ENCODE peak calls at places on chromosomes 3 and 15, in six cellular contexts. E is BJ, Z is WTC11, Y is cardiac muscle cell, R is gastrocnemius medialis, W is RWPE1. B is an unnamed sample.

GRCh38 chr3:188296761-188297689 is 143.1 kb downstream of the LPP start:
- DNase-seq in Y (peak), Z (no peak), E (peak), W (peak), R (no peak), B (no peak)

GRCh38 chr3:53379898-53380297 is 32.6 kb upstream of the DCP1A start:
- DNase-seq in W (no peak), E (no peak), Y (no peak), Z (no peak), R (no peak), B (no peak)

GRCh38 chr3:159378391-159378790 is 576.5 kb downstream of the MFSD1 start:
- DNase-seq in E (no peak), R (no peak), W (no peak), Y (no peak), Z (no peak), B (no peak)

GRCh38 chr3:185606191-185606590 is 20.1 kb downstream of the SENP2 start:
- DNase-seq in Y (no peak), Z (no peak), E (no peak), R (no peak), W (no peak), B (no peak)

GRCh38 chr3:161342629-161343028 is 28.7 kb downstream of the SPTSSB start:
- DNase-seq in R (no peak), Z (no peak), E (no peak), Y (no peak), W (no peak), B (no peak)

GRCh38 chr3:117920240-117920923 is 1114.3 kb downstream of the IGSF11 start:
- DNase-seq in W (no peak), Y (no peak), R (no peak), E (no peak), Z (no peak), B (no peak)

GRCh38 chr3:184480831-184481230 is 80.8 kb upstream of the EPHB3 start:
- DNase-seq in Y (no peak), E (no peak), W (no peak), R (no peak), Z (no peak), B (no peak)

GRCh38 chr3:156654834-156655233 is 19.6 kb upstream of the TIPARP start:
- DNase-seq in Y (no peak), E (no peak), R (no peak), W (no peak), Z (no peak), B (no peak)

GRCh38 chr15:84955089-84955848 is 26.4 kb upstream of the PDE8A start:
- DNase-seq in E (no peak), Y (peak), R (peak), Z (peak), W (peak), B (peak)

GRCh38 chr3:3772920-3773319 is 26.3 kb upstream of the LRRN1 start:
- DNase-seq in E (no peak), R (no peak), W (no peak), Z (no peak), Y (no peak), B (no peak)

DNA sequence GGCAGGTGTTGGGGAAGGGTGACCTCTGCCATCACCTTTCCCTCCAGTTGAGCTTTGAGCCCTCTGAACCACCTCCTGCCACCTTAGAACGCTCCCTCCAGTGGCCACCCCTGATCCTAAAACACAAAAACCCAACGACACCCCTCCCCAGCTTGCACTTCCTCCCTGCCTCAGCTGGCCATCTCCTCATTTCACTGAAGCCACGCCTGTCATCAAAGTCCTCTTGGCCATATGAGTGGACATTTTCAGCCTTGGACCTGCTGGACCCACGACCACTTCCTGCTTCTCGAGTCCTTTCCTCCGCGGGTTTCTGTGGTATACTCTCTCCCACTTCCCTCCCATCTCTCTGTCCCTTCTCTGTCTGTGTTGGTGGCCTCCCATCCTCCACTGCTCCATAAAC is 48.5 kb upstream of the NR2C2 start:
- DNase-seq in Y (no peak), E (no peak), Z (no peak), R (no peak), W (no peak), B (no peak)
- TF ChIP-seq CTCF in Y (no peak), E (no peak), Z (no peak), R (no peak), W (no peak), B (no peak)

GRCh38 chr3:164397462-164397861 is 680.8 kb downstream of the SI start:
- DNase-seq in Y (no peak), R (no peak), E (no peak), Z (no peak), W (no peak), B (no peak)

GRCh38 chr3:164390046-164390445 is 688.2 kb downstream of the SI start:
- DNase-seq in E (no peak), Z (no peak), R (no peak), Y (no peak), W (no peak), B (no peak)

GRCh38 chr3:164387236-164387635 is 691.1 kb downstream of the SI start:
- DNase-seq in Y (no peak), R (no peak), E (no peak), Z (no peak), W (no peak), B (no peak)

DNA sequence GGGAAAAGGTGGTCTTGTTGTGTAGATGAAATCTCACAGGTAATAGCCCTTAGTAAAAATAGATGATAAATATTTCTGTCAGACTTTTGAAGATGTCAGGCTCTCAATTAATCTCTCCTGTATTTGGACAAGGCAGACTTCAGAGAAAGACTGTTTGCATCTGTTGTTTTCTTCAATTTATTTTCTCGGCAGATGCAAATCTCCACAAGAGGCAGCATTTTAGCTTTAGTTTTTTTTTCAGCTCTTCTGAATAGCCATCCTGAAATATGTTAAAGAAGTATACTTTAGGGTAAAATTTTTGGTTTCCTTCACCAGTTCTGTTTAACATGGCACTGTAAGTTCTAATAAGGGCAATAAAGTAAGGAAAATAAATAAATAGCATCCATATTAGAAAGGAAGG is 685.1 kb downstream of the SI start:
- DNase-seq in W (no peak), E (no peak), R (no peak), Y (no peak), Z (no peak), B (no peak)
- TF ChIP-seq CTCF in W (no peak), E (no peak), R (no peak), Y (no peak), Z (no peak), B (no peak)

DNA sequence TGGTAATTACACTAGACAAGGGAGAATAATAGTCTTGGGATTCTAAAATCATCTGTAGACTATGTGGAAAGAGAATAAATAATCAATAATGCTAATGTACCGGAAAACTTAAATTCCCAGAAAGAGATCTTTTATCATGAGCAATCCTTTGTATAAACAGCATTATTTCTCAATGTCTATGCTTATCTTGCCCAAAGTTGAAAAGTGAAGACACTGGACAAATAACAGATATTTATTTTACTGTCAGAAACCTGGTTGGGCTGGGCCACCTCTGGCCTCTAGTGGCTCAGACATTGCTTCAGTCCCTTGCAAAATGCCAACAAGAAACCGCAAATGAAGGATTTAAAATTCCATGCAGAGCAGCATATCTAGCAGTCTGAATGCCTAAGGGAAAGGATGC is 409.9 kb downstream of the FHIT start:
- DNase-seq in R (no peak), E (no peak), Y (peak), W (no peak), Z (no peak), B (no peak)
- TF ChIP-seq CTCF in R (no peak), E (no peak), Y (no peak), W (no peak), Z (no peak), B (no peak)

DNA sequence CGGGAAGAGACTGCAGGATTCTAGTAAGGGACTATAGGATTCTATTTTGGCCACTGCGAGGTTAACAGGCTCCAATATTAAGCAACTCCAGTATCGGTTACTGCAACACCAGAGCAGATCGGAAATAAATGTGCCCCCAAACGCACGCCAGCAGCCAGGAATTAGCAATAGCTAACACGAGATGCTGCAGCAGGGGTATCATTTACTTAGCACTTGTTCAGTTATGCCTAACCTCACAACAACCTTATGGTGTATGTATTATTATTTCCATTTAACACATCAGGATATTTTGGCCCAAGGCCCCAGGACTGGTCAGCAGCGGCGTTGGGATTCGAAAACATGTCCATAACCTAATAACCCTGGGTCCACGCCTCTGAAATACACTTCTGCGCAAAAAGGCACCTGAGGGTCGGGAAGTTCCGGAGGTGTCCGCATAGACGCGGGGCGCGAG is 795 bp downstream of the PIK3CB start:
- DNase-seq in E (no peak), Z (no peak), Y (peak), W (peak), R (peak), B (no peak)
- TF ChIP-seq CTCF in E (no peak), Z (no peak), Y (no peak), W (no peak), R (no peak), B (no peak)

GRCh38 chr3:39103324-39103693 is 4.1 kb downstream of the GORASP1 start:
- DNase-seq in Z (no peak), E (no peak), R (no peak), Y (no peak), W (no peak), B (no peak)
- TF ChIP-seq CTCF in Z (no peak), E (no peak), R (no peak), Y (peak), W (no peak), B (peak)

GRCh38 chr3:126266291-126266840 is 86.0 kb upstream of the ALDH1L1 start:
- DNase-seq in W (no peak), E (no peak), Y (peak), R (peak), Z (peak), B (no peak)

GRCh38 chr3:126263971-126264370 is 83.6 kb upstream of the ALDH1L1 start:
- DNase-seq in W (no peak), Y (no peak), E (no peak), Z (no peak), R (no peak), B (no peak)

GRCh38 chr3:126263539-126263938 is 83.2 kb upstream of the ALDH1L1 start:
- DNase-seq in Z (no peak), E (no peak), R (no peak), W (no peak), Y (no peak), B (no peak)

GRCh38 chr3:126264381-126264780 is 84.0 kb upstream of the ALDH1L1 start:
- DNase-seq in W (no peak), E (no peak), Z (no peak), Y (no peak), R (no peak), B (no peak)

DNA sequence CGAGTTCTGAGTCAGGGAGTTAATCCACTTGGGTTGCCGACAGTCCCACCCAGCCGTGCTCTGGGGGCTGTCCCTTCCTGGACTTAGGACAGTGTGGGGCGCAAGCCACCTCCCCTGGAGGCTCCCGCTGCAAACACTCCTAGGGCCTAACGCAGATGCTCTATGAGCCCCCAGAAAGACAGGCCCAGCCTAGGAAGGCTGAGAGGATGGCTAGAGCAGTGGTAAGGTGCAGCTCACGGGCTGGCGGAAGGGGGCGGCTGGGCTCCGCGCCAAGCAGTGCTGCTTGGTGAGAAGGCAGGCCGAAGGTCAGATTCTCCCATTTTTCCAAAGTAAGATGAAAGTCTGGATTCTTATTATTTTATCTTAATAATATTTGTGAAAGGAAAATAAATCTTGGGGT is 84.6 kb upstream of the ALDH1L1 start:
- DNase-seq in E (no peak), Z (no peak), R (no peak), Y (no peak), W (no peak), B (no peak)
- TF ChIP-seq CTCF in E (no peak), Z (no peak), R (no peak), Y (no peak), W (no peak), B (no peak)

DNA sequence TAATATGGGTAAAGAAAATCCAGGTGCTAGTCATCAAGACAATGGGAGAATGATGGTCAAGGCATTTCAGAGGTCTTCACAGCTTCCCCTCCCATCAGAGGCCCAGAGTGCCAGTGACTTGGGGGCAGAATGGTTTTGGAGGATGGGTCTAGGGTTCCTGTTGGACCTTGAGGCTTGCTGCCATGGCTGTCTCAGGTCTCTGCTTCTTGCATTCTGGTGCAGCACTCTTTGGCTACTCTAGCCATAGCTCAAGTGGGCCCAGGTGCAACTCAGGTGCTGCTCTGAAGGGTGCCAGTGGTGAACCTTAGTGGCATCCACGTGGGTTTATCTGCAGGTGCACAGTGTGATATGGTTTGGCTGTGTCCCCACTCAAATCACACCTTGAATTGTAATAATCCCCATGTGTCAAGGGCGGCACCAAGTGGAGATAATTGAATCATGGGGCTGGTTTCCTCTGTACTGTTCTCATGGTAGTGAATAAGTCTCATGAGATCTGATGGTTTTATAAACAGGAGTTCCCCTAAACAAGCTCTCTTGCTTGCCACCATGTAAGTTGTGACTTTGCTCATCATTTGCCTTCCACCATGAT is 48.5 kb upstream of the PEX5L start:
- DNase-seq in W (no peak), R (no peak), Y (no peak), Z (no peak), E (no peak), B (no peak)
- TF ChIP-seq CTCF in W (no peak), R (no peak), Y (no peak), Z (no peak), E (no peak), B (no peak)

GRCh38 chr3:60337421-60337820 is 913.8 kb downstream of the FHIT start:
- DNase-seq in Y (no peak), E (no peak), W (no peak), R (no peak), Z (no peak), B (no peak)

GRCh38 chr3:60333710-60334109 is 917.5 kb downstream of the FHIT start:
- DNase-seq in E (no peak), R (no peak), Z (no peak), Y (no peak), W (no peak), B (no peak)

GRCh38 chr3:60336061-60336460 is 915.2 kb downstream of the FHIT start:
- DNase-seq in R (no peak), W (no peak), Y (no peak), E (no peak), Z (no peak), B (no peak)

DNA sequence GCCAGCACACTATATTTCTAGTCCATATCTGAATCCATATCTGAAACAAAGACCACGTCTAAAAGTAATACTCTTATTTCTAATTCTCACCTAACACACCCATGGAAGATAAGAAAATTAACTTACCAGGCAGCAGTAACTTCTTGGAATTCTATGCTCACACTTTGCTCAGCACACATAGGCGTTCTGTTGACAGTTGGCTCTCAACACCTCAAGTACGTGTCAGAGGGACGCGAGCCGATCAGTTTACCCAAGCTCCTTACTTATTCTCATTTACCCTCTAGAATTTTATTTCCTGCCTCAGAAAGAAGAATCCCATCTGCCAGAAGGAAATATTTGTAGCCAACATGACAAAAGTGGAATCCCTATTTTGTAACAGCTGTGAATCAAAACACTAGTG is 911.9 kb downstream of the FHIT start:
- DNase-seq in E (no peak), W (no peak), Y (no peak), Z (no peak), R (no peak), B (no peak)
- TF ChIP-seq CTCF in E (no peak), W (no peak), Y (no peak), Z (no peak), R (no peak), B (no peak)

GRCh38 chr3:146581877-146582508 is 23.2 kb downstream of the PLSCR5 start:
- DNase-seq in Z (no peak), W (peak), Y (peak), R (no peak), E (no peak), B (no peak)

GRCh38 chr3:146581080-146581601 is 24.0 kb downstream of the PLSCR5 start:
- DNase-seq in Z (no peak), R (no peak), Y (peak), E (no peak), W (no peak), B (no peak)

GRCh38 chr3:146574173-146574572 is 29.8 kb upstream of the PLSCR1 start:
- DNase-seq in E (no peak), Y (no peak), R (no peak), Z (no peak), W (no peak), B (no peak)

DNA sequence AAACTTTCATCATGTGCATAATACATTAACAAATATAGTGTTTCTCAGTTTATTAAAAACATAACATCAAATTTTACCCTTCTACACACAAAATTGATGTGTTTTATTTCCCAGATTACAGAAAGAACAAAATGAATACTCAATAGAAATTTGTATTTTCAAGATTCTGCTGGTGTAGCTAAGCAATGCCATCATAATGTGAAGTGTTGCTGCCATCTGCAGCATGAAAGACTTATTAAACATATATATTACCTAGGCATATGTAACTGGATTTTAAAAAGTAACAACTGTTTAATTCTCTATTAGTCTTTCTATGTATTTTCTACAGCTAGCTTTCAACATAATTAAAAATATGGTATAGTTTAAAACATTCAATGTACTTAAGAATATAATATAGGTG is 27.5 kb downstream of the PLSCR5 start:
- DNase-seq in Z (no peak), R (no peak), Y (peak), E (no peak), W (peak), B (no peak)
- TF ChIP-seq CTCF in Z (no peak), R (peak), Y (peak), E (peak), W (peak), B (no peak)

B was measured in HFF-Myc.